ENCODE peak calls at places on chromosome X, in six cellular contexts. C is lung, T is fibroblast of lung, Z is AG04450, N is tibial nerve, Q is heart right ventricle. R is an unnamed sample.
A peak's percentile ranks its signal among the peaks of the same experiment; 100 is the strongest.

GRCh38 chrX:112819013-112819635 is 21.5 kb downstream of the AMOT start:
- DNase-seq in Z (peak; percentile 64), T (peak; percentile 89), N (no peak), Q (no peak), C (no peak), R (no peak)

GRCh38 chrX:71128166-71128833 is 9.9 kb downstream of the MED12 start:
- DNase-seq in T (no peak), Q (no peak), C (no peak), N (no peak), Z (no peak), R (no peak)

GRCh38 chrX:2854918-2855317 is 26.2 kb downstream of the GYG2 start:
- DNase-seq in Q (no peak), T (no peak), Z (no peak), C (peak; percentile 13), N (no peak), R (no peak)

GRCh38 chrX:117094149-117094548 is 631.4 kb upstream of the CT83 start:
- DNase-seq in N (no peak), T (no peak), Z (no peak), Q (no peak), C (no peak), R (no peak)

GRCh38 chrX:42746606-42747005 is 31.4 kb downstream of the PPP1R2C start:
- DNase-seq in T (peak; percentile 65), N (no peak), C (no peak), Z (no peak), Q (no peak), R (no peak)

GRCh38 chrX:133307637-133308485 is 89.7 kb upstream of the TFDP3 start:
- DNase-seq in Q (peak; percentile 37), C (no peak), T (peak; percentile 18), N (no peak), Z (no peak), R (no peak)

GRCh38 chrX:16187024-16187698 is 19.9 kb downstream of the MAGEB17 start:
- DNase-seq in Z (no peak), T (no peak), C (no peak), Q (no peak), N (no peak), R (no peak)

GRCh38 chrX:13790206-13791131 is 26.4 kb downstream of the GPM6B start:
- DNase-seq in N (no peak), Q (no peak), C (no peak), T (peak; percentile 25), Z (no peak), R (no peak)

GRCh38 chrX:48513670-48514069 is 4.9 kb downstream of the PORCN start:
- DNase-seq in Z (no peak), C (no peak), N (no peak), T (no peak), Q (no peak), R (no peak)

GRCh38 chrX:78652971-78653822 is 5.9 kb downstream of the RTL3 start:
- DNase-seq in Z (no peak), T (peak; percentile 75), C (no peak), N (no peak), Q (no peak), R (no peak)

GRCh38 chrX:4379071-4379470 is 665.6 kb upstream of the PRKX start:
- DNase-seq in C (no peak), N (no peak), T (no peak), Q (no peak), Z (no peak), R (no peak)

GRCh38 chrX:72526534-72527508 is 45.8 kb downstream of the HDAC8 start:
- DNase-seq in Q (no peak), C (no peak), Z (no peak), N (no peak), T (no peak), R (no peak)
- H3K9me3 ChIP-seq in Q (no peaks in the 10 kb centered on the region), C (no peaks in the 10 kb centered on the region), Z (no peaks in the 10 kb centered on the region), N (no peaks in the 10 kb centered on the region), T (no peaks in the 10 kb centered on the region), R (no peaks in the 10 kb centered on the region)

DNA sequence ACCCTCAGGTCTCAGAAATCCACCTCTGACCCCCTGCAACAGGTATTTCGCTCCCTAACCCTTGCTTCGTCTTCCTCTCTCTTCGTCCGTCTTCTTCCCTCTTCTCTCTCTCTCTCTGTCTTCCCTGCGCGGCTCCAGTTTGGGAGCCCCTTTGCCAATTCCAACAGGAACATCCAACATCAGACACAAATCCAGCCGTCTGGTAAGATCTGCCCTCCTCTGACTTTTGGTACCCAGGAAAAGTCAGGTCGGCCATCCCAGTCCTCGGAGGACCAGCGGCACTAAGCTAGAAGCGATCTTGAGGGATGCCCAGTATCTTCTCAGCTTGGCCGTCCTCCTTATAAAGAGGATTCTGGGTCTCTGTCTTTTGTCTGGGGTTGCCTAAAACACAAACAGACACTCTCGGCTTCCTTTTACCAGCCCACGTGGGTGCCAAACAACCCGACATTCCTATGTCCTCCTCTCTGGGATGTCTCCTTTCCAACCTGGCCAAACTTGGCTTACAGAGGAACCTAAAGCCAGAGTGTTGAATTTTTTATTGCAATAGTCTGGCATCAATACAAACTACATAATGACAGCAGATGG is 7.7 kb downstream of the ASMTL start:
- DNase-seq in Z (no peak), N (no peak), T (no peak), Q (no peak), C (no peak), R (no peak)
- H3K9me3 ChIP-seq in Z (peaks cover 38% of the 10 kb centered on the region), N (no peaks in the 10 kb centered on the region), T (no peaks in the 10 kb centered on the region), Q (peaks cover 8% of the 10 kb centered on the region), C (peaks cover 6% of the 10 kb centered on the region), R (no peaks in the 10 kb centered on the region)

DNA sequence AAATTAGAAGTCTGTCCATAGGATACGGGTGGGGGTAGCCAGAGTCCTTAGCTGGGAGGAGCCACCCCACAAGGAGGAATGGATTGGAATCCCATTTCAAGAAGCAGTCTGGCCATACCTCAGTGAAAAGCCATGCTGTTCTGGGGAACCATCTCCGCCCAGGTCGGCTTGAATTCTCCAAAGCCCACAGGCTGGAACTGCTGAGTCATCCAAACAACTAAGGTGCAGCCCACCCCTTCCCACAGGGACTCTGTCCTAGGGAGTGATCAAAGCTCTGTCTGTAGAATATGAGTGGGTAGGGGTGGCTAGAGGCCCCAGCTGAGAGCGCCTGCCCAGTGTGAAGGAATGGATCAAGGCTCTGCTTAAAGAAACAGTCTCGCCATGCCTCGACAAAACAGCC is 38.8 kb downstream of the ZXDA start:
- DNase-seq in N (no peak), Z (no peak), C (no peak), Q (no peak), T (no peak), R (no peak)
- H3K9me3 ChIP-seq in N (no peaks in the 10 kb centered on the region), Z (no peaks in the 10 kb centered on the region), C (peaks cover 13% of the 10 kb centered on the region), Q (peaks cover 20% of the 10 kb centered on the region), T (no peaks in the 10 kb centered on the region), R (peaks cover 2% of the 10 kb centered on the region)

GRCh38 chrX:17986440-17986839 is 125.3 kb upstream of the RAI2 start:
- DNase-seq in C (no peak), Z (no peak), N (no peak), T (no peak), Q (no peak), R (no peak)
- H3K9me3 ChIP-seq in C (peaks cover 4% of the 10 kb centered on the region), Z (no peaks in the 10 kb centered on the region), N (no peaks in the 10 kb centered on the region), T (no peaks in the 10 kb centered on the region), Q (no peaks in the 10 kb centered on the region), R (no peaks in the 10 kb centered on the region)

GRCh38 chrX:155870958-155871357 is 10.2 kb upstream of the VAMP7 start:
- DNase-seq in C (no peak), N (no peak), Q (no peak), Z (no peak), T (no peak), R (no peak)
- H3K9me3 ChIP-seq in C (peaks cover 5% of the 10 kb centered on the region), N (no peaks in the 10 kb centered on the region), Q (peaks cover 14% of the 10 kb centered on the region), Z (peaks cover 9% of the 10 kb centered on the region), T (no peaks in the 10 kb centered on the region), R (no peaks in the 10 kb centered on the region)

GRCh38 chrX:119292445-119292844 is 56.4 kb downstream of the PGRMC1 start:
- DNase-seq in C (no peak), T (no peak), Q (no peak), Z (no peak), N (no peak), R (no peak)
- H3K9me3 ChIP-seq in C (no peaks in the 10 kb centered on the region), T (no peaks in the 10 kb centered on the region), Q (no peaks in the 10 kb centered on the region), Z (no peaks in the 10 kb centered on the region), N (no peaks in the 10 kb centered on the region), R (no peaks in the 10 kb centered on the region)

GRCh38 chrX:1222511-1223252 is 10.2 kb upstream of the CRLF2 start:
- DNase-seq in N (no peak), C (no peak), Q (no peak), T (no peak), Z (no peak), R (no peak)
- H3K9me3 ChIP-seq in N (peaks cover 3% of the 10 kb centered on the region), C (peaks cover 18% of the 10 kb centered on the region), Q (peaks cover 28% of the 10 kb centered on the region), T (no peaks in the 10 kb centered on the region), Z (peaks cover 33% of the 10 kb centered on the region), R (no peaks in the 10 kb centered on the region)

GRCh38 chrX:151762802-151763201 is 28.3 kb downstream of the CNGA2 start:
- DNase-seq in Q (no peak), Z (no peak), T (no peak), N (no peak), C (no peak), R (no peak)
- H3K9me3 ChIP-seq in Q (no peaks in the 10 kb centered on the region), Z (no peaks in the 10 kb centered on the region), T (no peaks in the 10 kb centered on the region), N (no peaks in the 10 kb centered on the region), C (no peaks in the 10 kb centered on the region), R (no peaks in the 10 kb centered on the region)

GRCh38 chrX:10115082-10115481 is 41.7 kb upstream of the CLCN4 start:
- DNase-seq in Z (no peak), C (no peak), T (no peak), N (no peak), Q (no peak), R (no peak)

GRCh38 chrX:10118530-10118929 is 38.2 kb upstream of the CLCN4 start:
- DNase-seq in C (no peak), Z (no peak), N (no peak), T (no peak), Q (no peak), R (no peak)

GRCh38 chrX:10117301-10117700 is 39.5 kb upstream of the CLCN4 start:
- DNase-seq in Q (no peak), T (no peak), C (no peak), Z (no peak), N (no peak), R (no peak)

GRCh38 chrX:10119399-10119990 is 37.3 kb upstream of the CLCN4 start:
- DNase-seq in C (peak; percentile 86), N (peak; percentile 37), Z (peak; percentile 82), T (peak; percentile 91), Q (no peak), R (peak; percentile 56)

GRCh38 chrX:10117864-10118377 is 38.9 kb upstream of the CLCN4 start:
- DNase-seq in C (no peak), N (no peak), T (no peak), Z (no peak), Q (no peak), R (no peak)
- H3K9me3 ChIP-seq in C (peaks cover 3% of the 10 kb centered on the region), N (no peaks in the 10 kb centered on the region), T (no peaks in the 10 kb centered on the region), Z (peaks cover 27% of the 10 kb centered on the region), Q (peaks cover 4% of the 10 kb centered on the region), R (no peaks in the 10 kb centered on the region)

R was measured in T-helper 17 cell.